ENCODE peak calls at places on chromosomes 1 and 21, in seven cellular contexts. One of them, this sample, is unnamed.

GRCh38 chr1:23825076-23825761 is at the start of gene HMGCL:
- DNase-seq in IMR-90: peak; percentile 84
- DNase-seq in foreskin fibroblast: peak; percentile 97
- DNase-seq in AG10803: peak; percentile 87
- DNase-seq in upper lobe of right lung: peak; percentile 95
- DNase-seq in A549: peak; percentile 83
- DNase-seq in fibroblast of mammary gland: peak; percentile 80
- DNase-seq in this sample: peak; percentile 87

GRCh38 chr1:91406773-91407389 is 2.2 kb upstream of the HFM1 start:
- DNase-seq in AG10803: peak; percentile 4
- DNase-seq in fibroblast of mammary gland: peak; percentile 27
- DNase-seq in foreskin fibroblast: peak; percentile 32
- DNase-seq in A549: peak; percentile 14
- DNase-seq in IMR-90: no peak
- DNase-seq in upper lobe of right lung: no peak
- DNase-seq in this sample: peak; percentile 32

GRCh38 chr1:192707978-192708547 is 72.1 kb downstream of the RGS13 start:
- DNase-seq in A549: no peak
- DNase-seq in fibroblast of mammary gland: no peak
- DNase-seq in upper lobe of right lung: no peak
- DNase-seq in foreskin fibroblast: no peak
- DNase-seq in IMR-90: no peak
- DNase-seq in AG10803: no peak
- DNase-seq in this sample: no peak

GRCh38 chr21:31107871-31108270 is 69.6 kb upstream of the KRTAP19-8 start:
- DNase-seq in fibroblast of mammary gland: no peak
- DNase-seq in foreskin fibroblast: no peak
- DNase-seq in AG10803: no peak
- DNase-seq in upper lobe of right lung: no peak
- DNase-seq in A549: no peak
- DNase-seq in IMR-90: no peak
- DNase-seq in this sample: no peak

GRCh38 chr21:33230518-33231324 is 983 bp downstream of the IFNAR2 start:
- DNase-seq in A549: peak; percentile 56
- DNase-seq in foreskin fibroblast: peak; percentile 77
- DNase-seq in fibroblast of mammary gland: peak; percentile 54
- DNase-seq in AG10803: peak; percentile 61
- DNase-seq in upper lobe of right lung: peak; percentile 76
- DNase-seq in IMR-90: peak; percentile 75
- DNase-seq in this sample: peak; percentile 62

GRCh38 chr1:32351859-32352745 is 10.2 kb downstream of the FAM229A start:
- DNase-seq in fibroblast of mammary gland: peak; percentile 26
- DNase-seq in AG10803: peak; percentile 43
- DNase-seq in A549: peak; percentile 18
- DNase-seq in IMR-90: peak; percentile 45
- DNase-seq in upper lobe of right lung: no peak
- DNase-seq in foreskin fibroblast: peak; percentile 73
- DNase-seq in this sample: peak; percentile 32

GRCh38 chr1:158527190-158527815 is 26.9 kb downstream of the OR6Y1 start:
- DNase-seq in AG10803: peak; percentile 50
- DNase-seq in upper lobe of right lung: no peak
- DNase-seq in fibroblast of mammary gland: peak; percentile 48
- DNase-seq in foreskin fibroblast: peak; percentile 1
- DNase-seq in A549: peak; percentile 63
- DNase-seq in IMR-90: peak; percentile 27
- DNase-seq in this sample: peak; percentile 35

GRCh38 chr1:201533836-201534235 is 5.1 kb upstream of the NAV1 start:
- DNase-seq in AG10803: peak; percentile 65
- DNase-seq in fibroblast of mammary gland: no peak
- DNase-seq in foreskin fibroblast: no peak
- DNase-seq in upper lobe of right lung: no peak
- DNase-seq in A549: no peak
- DNase-seq in IMR-90: no peak
- DNase-seq in this sample: peak; percentile 58

GRCh38 chr1:12132078-12132477 is 34.7 kb upstream of the TNFRSF1B start:
- DNase-seq in upper lobe of right lung: no peak
- DNase-seq in foreskin fibroblast: peak; percentile 92
- DNase-seq in IMR-90: peak; percentile 57
- DNase-seq in fibroblast of mammary gland: peak; percentile 69
- DNase-seq in A549: no peak
- DNase-seq in AG10803: peak; percentile 84
- DNase-seq in this sample: peak; percentile 72

GRCh38 chr1:221987860-221988520 is 246.1 kb upstream of the DUSP10 start:
- DNase-seq in foreskin fibroblast: peak; percentile 89
- DNase-seq in IMR-90: peak; percentile 96
- DNase-seq in upper lobe of right lung: no peak
- DNase-seq in fibroblast of mammary gland: peak; percentile 91
- DNase-seq in AG10803: peak; percentile 62
- DNase-seq in A549: peak; percentile 33
- DNase-seq in this sample: peak; percentile 74

GRCh38 chr21:45378258-45378966 is 26.6 kb upstream of the COL18A1 start:
- DNase-seq in foreskin fibroblast: peak; percentile 82
- DNase-seq in AG10803: peak; percentile 77
- DNase-seq in A549: peak; percentile 43
- DNase-seq in upper lobe of right lung: peak; percentile 48
- DNase-seq in fibroblast of mammary gland: no peak
- DNase-seq in IMR-90: peak; percentile 57
- DNase-seq in this sample: peak; percentile 10

GRCh38 chr1:220511183-220511582 is 16.8 kb upstream of the MARK1 start:
- DNase-seq in upper lobe of right lung: no peak
- DNase-seq in AG10803: no peak
- DNase-seq in foreskin fibroblast: peak; percentile 69
- DNase-seq in IMR-90: no peak
- DNase-seq in fibroblast of mammary gland: no peak
- DNase-seq in A549: no peak
- DNase-seq in this sample: no peak

GRCh38 chr1:16717174-16718108 is 22.9 kb upstream of the RNU1-4 start:
- DNase-seq in IMR-90: no peak
- DNase-seq in upper lobe of right lung: no peak
- DNase-seq in foreskin fibroblast: no peak
- DNase-seq in A549: no peak
- DNase-seq in AG10803: no peak
- DNase-seq in fibroblast of mammary gland: no peak
- DNase-seq in this sample: no peak

GRCh38 chr1:1230656-1231399 is 973 bp downstream of the SDF4 start:
- DNase-seq in foreskin fibroblast: peak; percentile 87
- DNase-seq in AG10803: peak; percentile 73
- DNase-seq in IMR-90: peak; percentile 77
- DNase-seq in A549: peak; percentile 64
- DNase-seq in upper lobe of right lung: no peak
- DNase-seq in fibroblast of mammary gland: peak; percentile 86
- DNase-seq in this sample: peak; percentile 76

GRCh38 chr1:98203461-98203860 is 282.6 kb upstream of the DPYD start:
- DNase-seq in upper lobe of right lung: no peak
- DNase-seq in AG10803: peak; percentile 10
- DNase-seq in A549: no peak
- DNase-seq in IMR-90: peak; percentile 71
- DNase-seq in fibroblast of mammary gland: peak; percentile 20
- DNase-seq in foreskin fibroblast: peak; percentile 38
- DNase-seq in this sample: no peak

GRCh38 chr21:14890141-14890540 is 174.7 kb downstream of the NRIP1 start:
- DNase-seq in fibroblast of mammary gland: no peak
- DNase-seq in A549: no peak
- DNase-seq in IMR-90: no peak
- DNase-seq in foreskin fibroblast: no peak
- DNase-seq in AG10803: no peak
- DNase-seq in upper lobe of right lung: no peak
- DNase-seq in this sample: no peak

GRCh38 chr1:8384577-8384976 is 66.7 kb downstream of the SLC45A1 start:
- DNase-seq in foreskin fibroblast: peak; percentile 60
- DNase-seq in IMR-90: no peak
- DNase-seq in fibroblast of mammary gland: peak; percentile 71
- DNase-seq in upper lobe of right lung: no peak
- DNase-seq in AG10803: no peak
- DNase-seq in A549: no peak
- DNase-seq in this sample: no peak

GRCh38 chr1:160949881-160950280 is 4.7 kb downstream of the ITLN2 start:
- DNase-seq in upper lobe of right lung: no peak
- DNase-seq in IMR-90: no peak
- DNase-seq in foreskin fibroblast: no peak
- DNase-seq in fibroblast of mammary gland: no peak
- DNase-seq in A549: no peak
- DNase-seq in AG10803: no peak
- DNase-seq in this sample: no peak

GRCh38 chr1:246506440-246506784 is 667 bp downstream of the SMYD3 start:
- DNase-seq in foreskin fibroblast: no peak
- DNase-seq in IMR-90: no peak
- DNase-seq in fibroblast of mammary gland: no peak
- DNase-seq in upper lobe of right lung: peak; percentile 61
- DNase-seq in AG10803: no peak
- DNase-seq in A549: no peak
- DNase-seq in this sample: no peak

GRCh38 chr1:150575518-150576366 is 3.7 kb downstream of the MCL1 start:
- DNase-seq in upper lobe of right lung: peak; percentile 1
- DNase-seq in fibroblast of mammary gland: peak; percentile 43
- DNase-seq in AG10803: peak; percentile 46
- DNase-seq in IMR-90: peak; percentile 23
- DNase-seq in foreskin fibroblast: no peak
- DNase-seq in A549: no peak
- DNase-seq in this sample: peak; percentile 47

DNA sequence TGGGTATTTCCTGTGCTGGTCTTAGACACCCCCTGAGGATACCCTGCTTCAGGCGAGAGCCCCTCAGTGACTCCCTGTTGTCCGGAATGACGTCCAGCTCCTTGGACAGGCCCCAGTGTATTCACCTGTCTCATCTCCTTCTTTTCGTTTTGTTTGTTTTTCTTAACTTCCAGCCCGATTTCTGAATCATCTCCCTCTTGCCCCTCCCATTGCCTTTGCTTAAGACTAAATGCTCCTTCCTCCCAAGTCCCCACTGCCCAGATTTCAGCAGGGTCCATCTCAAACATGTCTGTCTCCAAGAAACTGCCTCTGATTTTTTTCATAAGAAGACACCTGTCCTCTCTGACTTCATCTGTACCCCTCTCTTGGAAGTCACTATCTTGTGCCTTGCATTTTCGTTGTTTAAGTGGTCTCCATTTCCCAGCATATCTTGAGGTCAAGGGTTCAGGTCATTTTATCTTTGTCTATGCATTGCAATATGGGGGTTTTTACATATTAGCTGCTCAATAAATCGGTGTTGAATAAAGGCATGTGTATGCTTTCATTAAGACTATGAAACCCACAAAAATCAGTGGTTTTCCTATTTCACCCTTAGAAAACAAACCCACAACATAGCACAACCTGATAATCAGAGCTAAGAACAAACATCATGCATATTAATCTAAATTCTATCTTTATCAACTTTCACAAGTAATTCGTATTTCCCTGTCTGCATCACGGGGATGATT is 58.4 kb upstream of the LGALS8 start:
- DNase-seq in AG10803: no peak
- DNase-seq in A549: no peak
- DNase-seq in foreskin fibroblast: no peak
- DNase-seq in IMR-90: no peak
- DNase-seq in upper lobe of right lung: no peak
- DNase-seq in fibroblast of mammary gland: no peak
- DNase-seq in this sample: no peak
- H3K4me3 ChIP-seq in AG10803: no peak overlapping the region
- H3K4me3 ChIP-seq in A549: no peak overlapping the region
- H3K4me3 ChIP-seq in foreskin fibroblast: no peak overlapping the region
- H3K4me3 ChIP-seq in IMR-90: no peak overlapping the region
- H3K4me3 ChIP-seq in upper lobe of right lung: no peak overlapping the region
- H3K4me3 ChIP-seq in fibroblast of mammary gland: no peak overlapping the region
- H3K4me3 ChIP-seq in this sample: no peak overlapping the region

DNA sequence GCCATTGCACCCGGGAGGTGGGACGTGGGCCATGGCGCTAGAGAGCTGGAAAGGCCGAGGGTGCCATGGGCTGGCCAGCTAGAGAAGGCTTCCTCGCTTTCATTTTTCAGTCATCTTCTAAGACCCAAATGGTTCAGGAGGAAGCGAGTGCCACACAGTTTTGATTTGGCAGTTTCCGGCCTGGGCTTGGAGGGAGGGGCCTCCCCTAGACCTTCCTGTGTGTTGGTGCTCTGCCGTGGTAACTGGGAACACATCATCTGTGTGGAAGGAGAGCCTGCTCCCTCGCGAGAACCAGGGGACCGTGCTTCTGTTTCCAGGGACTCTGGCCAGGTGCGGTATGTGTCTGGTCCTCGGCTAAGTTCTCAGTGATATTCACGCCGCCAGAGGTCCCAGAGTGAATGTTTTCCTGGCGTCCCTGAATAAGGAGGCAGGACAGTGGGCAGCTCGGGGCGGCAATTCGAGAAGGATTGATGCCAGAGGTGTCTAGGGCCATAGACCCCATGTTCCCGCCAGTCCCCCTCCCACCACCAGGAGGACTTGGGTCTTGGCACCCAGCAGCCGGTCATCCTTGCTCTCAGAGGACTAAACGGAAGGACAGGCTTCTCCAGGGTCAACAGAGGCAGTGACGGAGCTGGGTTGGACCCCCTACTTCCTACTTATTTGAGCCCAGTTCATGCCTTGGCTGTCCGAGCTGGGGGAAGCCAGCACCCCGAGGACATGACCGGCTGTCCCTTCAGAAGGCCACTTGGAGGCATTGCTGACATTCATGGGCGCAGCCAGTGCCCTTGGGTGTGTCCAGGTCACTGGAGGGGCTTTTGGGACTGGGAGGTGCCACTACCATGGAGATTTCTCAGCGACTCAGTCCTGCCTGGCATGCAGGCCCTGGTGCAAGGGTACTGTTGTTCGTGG is 2.7 kb upstream of the NPHP4 start:
- DNase-seq in upper lobe of right lung: peak; percentile 51
- DNase-seq in fibroblast of mammary gland: no peak
- DNase-seq in IMR-90: no peak
- DNase-seq in AG10803: no peak
- DNase-seq in A549: no peak
- DNase-seq in foreskin fibroblast: no peak
- DNase-seq in this sample: no peak
- H3K4me3 ChIP-seq in upper lobe of right lung: peak overlapping the region; percentile 76
- H3K4me3 ChIP-seq in fibroblast of mammary gland: no peak overlapping the region
- H3K4me3 ChIP-seq in IMR-90: no peak overlapping the region
- H3K4me3 ChIP-seq in AG10803: no peak overlapping the region
- H3K4me3 ChIP-seq in A549: no peak overlapping the region
- H3K4me3 ChIP-seq in foreskin fibroblast: no peak overlapping the region
- H3K4me3 ChIP-seq in this sample: no peak overlapping the region

DNA sequence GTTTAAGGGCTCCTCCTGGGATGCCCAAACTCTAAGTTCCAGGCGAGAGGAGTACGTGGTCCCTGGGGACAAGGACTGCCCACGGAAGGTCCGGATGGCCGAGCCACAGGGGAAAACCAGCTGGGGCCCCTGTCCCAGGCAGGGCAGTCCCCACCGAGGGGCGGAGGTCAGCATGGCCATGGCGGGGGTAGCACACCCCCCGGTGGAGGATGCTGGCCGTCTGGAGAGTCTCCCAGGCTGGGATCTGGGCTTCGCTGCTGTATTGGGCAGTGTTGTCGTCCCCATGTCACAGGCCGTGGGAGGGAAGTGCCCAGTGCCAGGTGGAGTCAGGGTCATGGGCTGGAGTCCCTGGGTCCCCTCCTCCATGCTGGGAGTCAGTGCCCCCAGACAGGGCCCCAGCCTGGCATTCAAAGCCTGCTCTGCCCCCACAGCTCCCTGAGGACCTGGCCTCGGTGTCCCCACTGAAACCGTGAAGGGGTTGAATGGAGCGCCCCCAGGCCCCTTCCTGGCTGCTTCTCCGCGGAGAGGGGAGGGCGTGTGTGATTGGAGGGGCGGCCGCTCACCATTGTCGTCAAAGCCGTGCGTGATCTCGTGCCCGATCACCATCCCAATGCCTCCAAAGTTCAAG is 6.8 kb downstream of the PRXL2B start:
- DNase-seq in foreskin fibroblast: no peak
- DNase-seq in IMR-90: no peak
- DNase-seq in fibroblast of mammary gland: no peak
- DNase-seq in AG10803: no peak
- DNase-seq in A549: no peak
- DNase-seq in upper lobe of right lung: peak; percentile 61
- DNase-seq in this sample: no peak
- H3K4me3 ChIP-seq in foreskin fibroblast: no peak overlapping the region
- H3K4me3 ChIP-seq in IMR-90: no peak overlapping the region
- H3K4me3 ChIP-seq in fibroblast of mammary gland: no peak overlapping the region
- H3K4me3 ChIP-seq in AG10803: no peak overlapping the region
- H3K4me3 ChIP-seq in A549: no peak overlapping the region
- H3K4me3 ChIP-seq in upper lobe of right lung: peak overlapping the region; percentile 37
- H3K4me3 ChIP-seq in this sample: no peak overlapping the region

GRCh38 chr21:35057428-35057827 is 8.3 kb upstream of the RUNX1 start:
- DNase-seq in upper lobe of right lung: no peak
- DNase-seq in IMR-90: no peak
- DNase-seq in foreskin fibroblast: no peak
- DNase-seq in fibroblast of mammary gland: no peak
- DNase-seq in AG10803: no peak
- DNase-seq in A549: no peak
- DNase-seq in this sample: no peak
- H3K4me3 ChIP-seq in upper lobe of right lung: no peak overlapping the region
- H3K4me3 ChIP-seq in IMR-90: no peak overlapping the region
- H3K4me3 ChIP-seq in foreskin fibroblast: no peak overlapping the region
- H3K4me3 ChIP-seq in fibroblast of mammary gland: no peak overlapping the region
- H3K4me3 ChIP-seq in AG10803: no peak overlapping the region
- H3K4me3 ChIP-seq in A549: no peak overlapping the region
- H3K4me3 ChIP-seq in this sample: no peak overlapping the region

This sample was measured in fibroblast of the aortic adventitia.